ENCODE peak calls at places on chromosomes 4 and X, in five cellular contexts. F, A, N, E and G are unnamed samples.

GRCh38 chrX:134600714-134601113 is 57.6 kb downstream of the PLAC1 start:
- DNase-seq in F (no peak), A (no peak), N (peak; percentile 72), E (no peak), G (no peak)

GRCh38 chr4:173213296-173213695 is 44.7 kb downstream of the GALNT7 start:
- DNase-seq in F (no peak), A (no peak), N (no peak), E (no peak), G (no peak)

GRCh38 chr4:20259707-20260106 is 8.0 kb downstream of the SLIT2 start:
- DNase-seq in F (no peak), A (no peak), N (no peak), E (no peak), G (no peak)

GRCh38 chr4:100190643-100191600 is 654 bp upstream of the DDIT4L start:
- DNase-seq in F (no peak), A (no peak), N (peak; percentile 37), E (no peak), G (no peak)

GRCh38 chr4:30537462-30537861 is 182.7 kb upstream of the PCDH7 start:
- DNase-seq in F (no peak), A (no peak), N (peak; percentile 80), E (no peak), G (no peak)

GRCh38 chr4:149344436-149344835 is 471.2 kb downstream of the IQCM start:
- DNase-seq in F (no peak), A (no peak), N (peak; percentile 34), E (no peak), G (no peak)

GRCh38 chr4:92477309-92477708 is 173.5 kb downstream of the GRID2 start:
- DNase-seq in F (no peak), A (no peak), N (no peak), E (no peak), G (no peak)

GRCh38 chr4:184649971-184650855 is 675 bp downstream of the PRIMPOL start:
- DNase-seq in F (peak; percentile 54), A (no peak), N (peak; percentile 65), E (no peak), G (no peak)

GRCh38 chr4:7388627-7389026 is 46.1 kb downstream of the PSAPL1 start:
- DNase-seq in F (peak; percentile 26), A (no peak), N (no peak), E (no peak), G (no peak)

GRCh38 chr4:165927366-165927765 is 54.3 kb downstream of the TLL1 start:
- DNase-seq in F (no peak), A (no peak), N (no peak), E (no peak), G (no peak)

GRCh38 chrX:13939741-13940597 is 89.7 kb downstream of the GEMIN8 start:
- DNase-seq in F (no peak), A (no peak), N (no peak), E (no peak), G (no peak)

GRCh38 chrX:65194547-65194946 is 218.3 kb upstream of the ZC4H2 start:
- DNase-seq in F (no peak), A (no peak), N (no peak), E (no peak), G (no peak)

GRCh38 chr4:7480423-7480822 is 45.7 kb upstream of the PSAPL1 start:
- DNase-seq in F (no peak), A (no peak), N (no peak), E (no peak), G (no peak)

GRCh38 chr4:187782425-187782824 is 213.1 kb upstream of the ZFP42 start:
- DNase-seq in F (no peak), A (no peak), N (no peak), E (no peak), G (no peak)

GRCh38 chr4:67393007-67393406 is 152.3 kb downstream of the CENPC start:
- DNase-seq in F (no peak), A (no peak), N (no peak), E (no peak), G (no peak)

GRCh38 chrX:145405012-145405411 is 157.7 kb downstream of the SPANXN1 start:
- DNase-seq in F (no peak), A (no peak), N (peak; percentile 15), E (peak; percentile 5), G (no peak)

GRCh38 chr4:148110169-148110568 is 332.0 kb downstream of the NR3C2 start:
- DNase-seq in F (no peak), A (no peak), N (no peak), E (no peak), G (no peak)

GRCh38 chr4:67871867-67872266 is 11.9 kb downstream of the TMPRSS11D start:
- DNase-seq in F (no peak), A (no peak), N (peak; percentile 61), E (peak; percentile 32), G (no peak)

GRCh38 chrX:130174051-130174704 is 2.4 kb downstream of the RAB33A start:
- DNase-seq in F (no peak), A (no peak), N (peak; percentile 81), E (no peak), G (no peak)

GRCh38 chr4:21512351-21512750 is 436.2 kb downstream of the KCNIP4 start:
- DNase-seq in F (no peak), A (no peak), N (peak; percentile 4), E (peak; percentile 13), G (no peak)

GRCh38 chr4:26476545-26476944 is 13.7 kb downstream of the CCKAR start:
- DNase-seq in F (no peak), A (no peak), N (no peak), E (no peak), G (no peak)

GRCh38 chrX:55787063-55787462 is 69.5 kb downstream of the RRAGB start:
- DNase-seq in F (no peak), A (no peak), N (no peak), E (no peak), G (no peak)

GRCh38 chr4:41448935-41449334 is 89.0 kb upstream of the LIMCH1 start:
- DNase-seq in F (peak; percentile 68), A (no peak), N (no peak), E (no peak), G (no peak)

GRCh38 chr4:53507671-53508286 is 83.5 kb downstream of the LNX1 start:
- DNase-seq in F (peak; percentile 52), A (no peak), N (peak; percentile 48), E (no peak), G (no peak)

GRCh38 chrX:10773318-10773717 is 152.9 kb upstream of the MID1 start:
- DNase-seq in F (no peak), A (no peak), N (no peak), E (no peak), G (no peak)

GRCh38 chrX:70432936-70433847 is 10.1 kb downstream of the GDPD2 start:
- DNase-seq in F (no peak), A (no peak), N (no peak), E (no peak), G (no peak)

GRCh38 chr4:174375422-174375821 is 91.7 kb downstream of the CEP44 start:
- DNase-seq in F (no peak), A (no peak), N (no peak), E (no peak), G (no peak)

GRCh38 chr4:9921326-9921725 is 100.0 kb downstream of the SLC2A9 start:
- DNase-seq in F (no peak), A (no peak), N (no peak), E (no peak), G (no peak)

GRCh38 chr4:122914292-122914904 is 8.0 kb downstream of the NUDT6 start:
- DNase-seq in F (no peak), A (no peak), N (peak; percentile 68), E (peak; percentile 23), G (no peak)
- TF ChIP-seq CTCF in F (peak; percentile 42), A (no peak), N (peak; percentile 75), E (no peak), G (no peak)

GRCh38 chrX:8748855-8749254 is 16.9 kb upstream of the ANOS1 start:
- DNase-seq in F (no peak), A (no peak), N (peak; percentile 43), E (peak; percentile 24), G (no peak)

GRCh38 chrX:8755116-8755515 is 23.2 kb upstream of the ANOS1 start:
- DNase-seq in F (no peak), A (no peak), N (no peak), E (no peak), G (no peak)

GRCh38 chrX:8749697-8750096 is 17.8 kb upstream of the ANOS1 start:
- DNase-seq in F (no peak), A (no peak), N (no peak), E (no peak), G (no peak)
- TF ChIP-seq CTCF in F (no peak), A (no peak), N (no peak), E (no peak), G (no peak)

GRCh38 chrX:1291110-1291740 is 22.6 kb downstream of the CSF2RA start:
- DNase-seq in F (no peak), A (no peak), N (no peak), E (no peak), G (no peak)

GRCh38 chrX:1292581-1293310 is 24.1 kb downstream of the CSF2RA start:
- DNase-seq in F (no peak), A (no peak), N (no peak), E (no peak), G (no peak)

GRCh38 chrX:1283750-1284149 is 15.1 kb downstream of the CSF2RA start:
- DNase-seq in F (no peak), A (no peak), N (no peak), E (no peak), G (no peak)

GRCh38 chrX:1294301-1295067 is 25.9 kb downstream of the CSF2RA start:
- DNase-seq in F (no peak), A (no peak), N (no peak), E (no peak), G (no peak)

DNA sequence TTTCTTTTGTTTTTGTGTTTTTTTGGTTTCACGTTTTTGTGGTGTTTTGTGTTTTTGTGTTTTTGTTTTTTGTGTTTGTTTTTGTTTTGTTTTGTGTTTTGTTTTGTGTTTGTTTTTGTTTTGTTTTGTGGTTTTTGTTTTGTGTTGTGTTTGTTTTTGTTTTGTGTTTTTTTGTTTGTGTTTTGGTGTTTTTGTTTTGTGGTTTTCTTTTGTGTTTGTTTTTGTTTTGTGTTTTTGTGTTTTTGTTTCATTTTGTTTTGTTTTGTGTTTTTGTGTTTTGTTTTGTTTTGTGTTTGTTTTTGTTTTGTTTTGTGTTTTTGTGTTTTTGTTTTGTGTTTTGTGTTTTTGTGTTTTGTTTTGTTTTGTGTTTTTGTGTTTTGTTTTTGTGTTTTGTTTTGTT is 20.9 kb downstream of the CSF2RA start:
- DNase-seq in F (no peak), A (no peak), N (no peak), E (no peak), G (no peak)
- TF ChIP-seq CTCF in F (no peak), A (no peak), N (no peak), E (no peak), G (no peak)

DNA sequence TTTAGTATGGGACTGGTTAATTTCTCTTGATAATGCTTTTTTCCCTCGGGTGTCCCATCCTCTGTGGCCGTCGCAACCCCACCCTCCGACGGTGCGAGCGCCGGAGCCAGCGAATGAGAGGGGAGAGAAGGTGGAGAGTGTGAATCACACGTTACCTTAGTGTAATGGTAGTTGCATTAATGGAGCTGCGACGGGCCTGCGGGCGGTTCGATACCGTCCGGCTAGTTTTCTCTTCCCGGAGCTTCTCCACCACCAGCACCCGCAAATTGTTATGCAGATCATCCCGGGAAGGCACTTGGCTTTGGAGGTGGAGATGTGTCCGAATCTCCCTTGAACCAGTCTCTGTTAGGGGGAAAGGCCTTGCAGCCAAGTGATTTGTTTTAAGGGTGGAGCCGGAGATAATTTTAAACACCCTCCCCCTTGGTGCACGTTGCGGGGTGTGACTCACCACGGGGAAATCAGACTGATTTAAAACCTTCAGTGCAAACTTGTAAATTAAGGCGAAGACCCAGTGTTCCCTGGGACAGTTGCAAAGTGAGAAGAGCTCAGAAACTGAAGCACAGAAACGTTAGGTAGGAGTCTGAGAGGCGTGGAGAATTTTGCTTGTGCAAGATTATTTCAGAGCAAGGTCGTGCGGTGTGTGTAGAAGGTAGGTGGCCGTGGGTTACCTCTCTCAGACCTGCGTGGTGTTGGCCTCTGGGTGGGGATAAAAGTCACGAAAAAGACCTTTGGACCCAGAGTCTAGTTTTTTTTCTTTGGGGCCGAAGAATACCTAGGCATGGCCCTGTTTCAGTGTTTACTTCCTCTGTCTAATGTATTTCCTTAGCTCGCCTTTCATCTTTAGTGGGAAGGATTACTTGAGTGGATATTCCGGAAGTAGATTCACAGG is 1.3 kb downstream of the AFF1 start:
- DNase-seq in F (peak; percentile 91), A (peak; percentile 82), N (peak; percentile 57), E (peak; percentile 84), G (peak; percentile 66)
- TF ChIP-seq CTCF in F (peak; percentile 13), A (no peak), N (no peak), E (peak; percentile 6), G (no peak)